ENCODE peak calls at places on chromosomes 6 and 20, in six cellular contexts. One of them, this sample, is unnamed.

GRCh38 chr6:3229566-3230274 is 2.3 kb upstream of the TUBB2B start:
- DNase-seq in D341Med: no peak
- DNase-seq in memory B cell: peak; percentile 40
- DNase-seq in OCI-M1: peak; percentile 53
- DNase-seq in HFF-Myc: no peak
- DNase-seq in naive B cell: peak; percentile 30
- DNase-seq in this sample: no peak

GRCh38 chr6:25637946-25638345 is 14.1 kb upstream of the SCGN start:
- DNase-seq in D341Med: no peak
- DNase-seq in memory B cell: no peak
- DNase-seq in OCI-M1: no peak
- DNase-seq in HFF-Myc: no peak
- DNase-seq in naive B cell: no peak
- DNase-seq in this sample: no peak

GRCh38 chr20:12022121-12022520 is 104.4 kb downstream of the BTBD3 start:
- DNase-seq in D341Med: no peak
- DNase-seq in memory B cell: no peak
- DNase-seq in OCI-M1: no peak
- DNase-seq in HFF-Myc: no peak
- DNase-seq in naive B cell: no peak
- DNase-seq in this sample: no peak

GRCh38 chr6:3376064-3376463 is 80.8 kb downstream of the SLC22A23 start:
- DNase-seq in D341Med: no peak
- DNase-seq in memory B cell: no peak
- DNase-seq in OCI-M1: no peak
- DNase-seq in HFF-Myc: no peak
- DNase-seq in naive B cell: no peak
- DNase-seq in this sample: no peak

GRCh38 chr6:152952045-152952444 is 30.8 kb downstream of the FBXO5 start:
- DNase-seq in D341Med: no peak
- DNase-seq in memory B cell: no peak
- DNase-seq in OCI-M1: no peak
- DNase-seq in HFF-Myc: peak; percentile 21
- DNase-seq in naive B cell: no peak
- DNase-seq in this sample: no peak

GRCh38 chr20:33668791-33669155 is 2.0 kb downstream of the ACTL10 start:
- DNase-seq in D341Med: no peak
- DNase-seq in memory B cell: no peak
- DNase-seq in OCI-M1: no peak
- DNase-seq in HFF-Myc: no peak
- DNase-seq in naive B cell: no peak
- DNase-seq in this sample: no peak

GRCh38 chr6:161368514-161368913 is 94.7 kb upstream of the AGPAT4 start:
- DNase-seq in D341Med: no peak
- DNase-seq in memory B cell: no peak
- DNase-seq in OCI-M1: no peak
- DNase-seq in HFF-Myc: no peak
- DNase-seq in naive B cell: no peak
- DNase-seq in this sample: no peak

GRCh38 chr6:4450237-4450636 is 314.9 kb upstream of the ECI2 start:
- DNase-seq in D341Med: no peak
- DNase-seq in memory B cell: no peak
- DNase-seq in OCI-M1: no peak
- DNase-seq in HFF-Myc: no peak
- DNase-seq in naive B cell: no peak
- DNase-seq in this sample: no peak

GRCh38 chr6:111231078-111231435 is 143.8 kb downstream of the SLC16A10 start:
- DNase-seq in D341Med: no peak
- DNase-seq in memory B cell: no peak
- DNase-seq in OCI-M1: no peak
- DNase-seq in HFF-Myc: no peak
- DNase-seq in naive B cell: no peak
- DNase-seq in this sample: no peak

GRCh38 chr6:106511274-106512047 is 117.8 kb downstream of the RTN4IP1 start:
- DNase-seq in D341Med: peak; percentile 59
- DNase-seq in memory B cell: peak; percentile 39
- DNase-seq in OCI-M1: no peak
- DNase-seq in HFF-Myc: no peak
- DNase-seq in naive B cell: peak; percentile 29
- DNase-seq in this sample: no peak

GRCh38 chr6:4225207-4225872 is 90.0 kb upstream of the ECI2 start:
- DNase-seq in D341Med: no peak
- DNase-seq in memory B cell: no peak
- DNase-seq in OCI-M1: no peak
- DNase-seq in HFF-Myc: no peak
- DNase-seq in naive B cell: no peak
- DNase-seq in this sample: no peak

GRCh38 chr20:24745617-24746350 is 203.3 kb upstream of the CST7 start:
- DNase-seq in D341Med: no peak
- DNase-seq in memory B cell: no peak
- DNase-seq in OCI-M1: no peak
- DNase-seq in HFF-Myc: no peak
- DNase-seq in naive B cell: no peak
- DNase-seq in this sample: no peak

GRCh38 chr6:43428874-43429273 is 1.5 kb downstream of the ABCC10 start:
- DNase-seq in D341Med: no peak
- DNase-seq in memory B cell: no peak
- DNase-seq in OCI-M1: peak; percentile 48
- DNase-seq in HFF-Myc: no peak
- DNase-seq in naive B cell: no peak
- DNase-seq in this sample: no peak

GRCh38 chr6:167795874-167796667 is 30.6 kb upstream of the AFDN start:
- DNase-seq in D341Med: no peak
- DNase-seq in memory B cell: no peak
- DNase-seq in OCI-M1: no peak
- DNase-seq in HFF-Myc: no peak
- DNase-seq in naive B cell: no peak
- DNase-seq in this sample: no peak

GRCh38 chr20:5848711-5849505 is 98.7 kb downstream of the SHLD1 start:
- DNase-seq in D341Med: no peak
- DNase-seq in memory B cell: no peak
- DNase-seq in OCI-M1: no peak
- DNase-seq in HFF-Myc: peak; percentile 21
- DNase-seq in naive B cell: no peak
- DNase-seq in this sample: no peak

GRCh38 chr6:137904822-137905617 is 38.0 kb downstream of the TNFAIP3 start:
- DNase-seq in D341Med: no peak
- DNase-seq in memory B cell: no peak
- DNase-seq in OCI-M1: peak; percentile 61
- DNase-seq in HFF-Myc: no peak
- DNase-seq in naive B cell: no peak
- DNase-seq in this sample: no peak

GRCh38 chr20:62668441-62669027 is 26.2 kb downstream of the SLCO4A1 start:
- DNase-seq in D341Med: peak; percentile 92
- DNase-seq in memory B cell: no peak
- DNase-seq in OCI-M1: peak; percentile 64
- DNase-seq in HFF-Myc: peak; percentile 68
- DNase-seq in naive B cell: no peak
- DNase-seq in this sample: no peak

GRCh38 chr6:41581381-41581991 is 35.3 kb downstream of the FOXP4 start:
- DNase-seq in D341Med: no peak
- DNase-seq in memory B cell: no peak
- DNase-seq in OCI-M1: no peak
- DNase-seq in HFF-Myc: no peak
- DNase-seq in naive B cell: no peak
- DNase-seq in this sample: peak; percentile 50

GRCh38 chr6:63316113-63316512 is 3.7 kb downstream of the LGSN start:
- DNase-seq in D341Med: no peak
- DNase-seq in memory B cell: no peak
- DNase-seq in OCI-M1: no peak
- DNase-seq in HFF-Myc: no peak
- DNase-seq in naive B cell: no peak
- DNase-seq in this sample: no peak

GRCh38 chr20:46004813-46005505 is 3.7 kb upstream of the MMP9 start:
- DNase-seq in D341Med: no peak
- DNase-seq in memory B cell: no peak
- DNase-seq in OCI-M1: peak; percentile 87
- DNase-seq in HFF-Myc: no peak
- DNase-seq in naive B cell: peak; percentile 74
- DNase-seq in this sample: no peak

GRCh38 chr6:134802426-134803058 is 147.4 kb downstream of the ALDH8A1 start:
- DNase-seq in D341Med: no peak
- DNase-seq in memory B cell: no peak
- DNase-seq in OCI-M1: no peak
- DNase-seq in HFF-Myc: no peak
- DNase-seq in naive B cell: no peak
- DNase-seq in this sample: peak; percentile 91

GRCh38 chr20:51216850-51217249 is 193.9 kb upstream of the KCNG1 start:
- DNase-seq in D341Med: no peak
- DNase-seq in memory B cell: no peak
- DNase-seq in OCI-M1: no peak
- DNase-seq in HFF-Myc: no peak
- DNase-seq in naive B cell: peak; percentile 16
- DNase-seq in this sample: no peak

GRCh38 chr6:77451466-77451865 is 11.8 kb downstream of the HTR1B start:
- DNase-seq in D341Med: no peak
- DNase-seq in memory B cell: no peak
- DNase-seq in OCI-M1: no peak
- DNase-seq in HFF-Myc: no peak
- DNase-seq in naive B cell: no peak
- DNase-seq in this sample: no peak

GRCh38 chr20:64269604-64270411 is 14.3 kb downstream of the PCMTD2 start:
- DNase-seq in D341Med: no peak
- DNase-seq in memory B cell: no peak
- DNase-seq in OCI-M1: no peak
- DNase-seq in HFF-Myc: no peak
- DNase-seq in naive B cell: no peak
- DNase-seq in this sample: no peak

GRCh38 chr6:119476554-119476953 is 127.0 kb upstream of the MAN1A1 start:
- DNase-seq in D341Med: no peak
- DNase-seq in memory B cell: no peak
- DNase-seq in OCI-M1: no peak
- DNase-seq in HFF-Myc: no peak
- DNase-seq in naive B cell: no peak
- DNase-seq in this sample: no peak

This sample was measured in epithelial cell of proximal tubule.